ENCODE peak calls at places on chromosomes 1 and 21, in seven cellular contexts. One of them, this sample, is unnamed.

GRCh38 chr1:48644950-48645605 is 131.6 kb downstream of the BEND5 start:
- DNase-seq in HCT116: no peak
- DNase-seq in adrenal gland: no peak
- DNase-seq in esophagus muscularis mucosa: no peak
- DNase-seq in IMR-90: no peak
- DNase-seq in lower leg skin: no peak
- DNase-seq in breast epithelium: no peak
- DNase-seq in this sample: no peak

GRCh38 chr1:8671313-8671917 is 146.0 kb downstream of the RERE start:
- DNase-seq in adrenal gland: peak
- DNase-seq in breast epithelium: no peak
- DNase-seq in IMR-90: peak
- DNase-seq in lower leg skin: no peak
- DNase-seq in HCT116: peak
- DNase-seq in esophagus muscularis mucosa: no peak
- DNase-seq in this sample: no peak

GRCh38 chr1:209585672-209586071 is 2.2 kb downstream of the CAMK1G start:
- DNase-seq in breast epithelium: no peak
- DNase-seq in IMR-90: no peak
- DNase-seq in lower leg skin: no peak
- DNase-seq in adrenal gland: peak
- DNase-seq in esophagus muscularis mucosa: no peak
- DNase-seq in HCT116: no peak
- DNase-seq in this sample: no peak

GRCh38 chr1:168090395-168090794 is 46.3 kb downstream of the GPR161 start:
- DNase-seq in IMR-90: no peak
- DNase-seq in lower leg skin: peak
- DNase-seq in breast epithelium: no peak
- DNase-seq in esophagus muscularis mucosa: peak
- DNase-seq in HCT116: no peak
- DNase-seq in adrenal gland: no peak
- DNase-seq in this sample: no peak

GRCh38 chr21:17003221-17003620 is 509.6 kb upstream of the CXADR start:
- DNase-seq in esophagus muscularis mucosa: no peak
- DNase-seq in breast epithelium: no peak
- DNase-seq in lower leg skin: no peak
- DNase-seq in HCT116: no peak
- DNase-seq in adrenal gland: no peak
- DNase-seq in IMR-90: peak
- DNase-seq in this sample: no peak

GRCh38 chr1:205681364-205681763 is 1.1 kb upstream of the SLC45A3 start:
- DNase-seq in HCT116: no peak
- DNase-seq in breast epithelium: no peak
- DNase-seq in IMR-90: no peak
- DNase-seq in lower leg skin: no peak
- DNase-seq in esophagus muscularis mucosa: no peak
- DNase-seq in adrenal gland: no peak
- DNase-seq in this sample: no peak

GRCh38 chr1:182367928-182368327 is 23.7 kb downstream of the GLUL start:
- DNase-seq in breast epithelium: no peak
- DNase-seq in IMR-90: no peak
- DNase-seq in lower leg skin: no peak
- DNase-seq in esophagus muscularis mucosa: no peak
- DNase-seq in adrenal gland: no peak
- DNase-seq in HCT116: no peak
- DNase-seq in this sample: no peak

GRCh38 chr1:244054247-244054923 is 3.3 kb downstream of the ZBTB18 start:
- DNase-seq in adrenal gland: no peak
- DNase-seq in esophagus muscularis mucosa: no peak
- DNase-seq in breast epithelium: no peak
- DNase-seq in HCT116: no peak
- DNase-seq in lower leg skin: peak
- DNase-seq in IMR-90: no peak
- DNase-seq in this sample: no peak

GRCh38 chr1:61869691-61870109 is 127.4 kb downstream of the PATJ start:
- DNase-seq in IMR-90: no peak
- DNase-seq in lower leg skin: no peak
- DNase-seq in esophagus muscularis mucosa: no peak
- DNase-seq in adrenal gland: no peak
- DNase-seq in HCT116: no peak
- DNase-seq in breast epithelium: no peak
- DNase-seq in this sample: no peak

GRCh38 chr1:175968486-175969182 is 225.2 kb upstream of the TNR start:
- DNase-seq in adrenal gland: no peak
- DNase-seq in IMR-90: peak
- DNase-seq in HCT116: no peak
- DNase-seq in esophagus muscularis mucosa: no peak
- DNase-seq in breast epithelium: no peak
- DNase-seq in lower leg skin: no peak
- DNase-seq in this sample: no peak

GRCh38 chr1:53562256-53562982 is 103.2 kb downstream of the DMRTB1 start:
- DNase-seq in esophagus muscularis mucosa: no peak
- DNase-seq in IMR-90: peak
- DNase-seq in adrenal gland: no peak
- DNase-seq in breast epithelium: no peak
- DNase-seq in HCT116: no peak
- DNase-seq in lower leg skin: peak
- DNase-seq in this sample: no peak

GRCh38 chr1:190578015-190578414 is 100.4 kb upstream of the BRINP3 start:
- DNase-seq in breast epithelium: no peak
- DNase-seq in adrenal gland: no peak
- DNase-seq in HCT116: no peak
- DNase-seq in lower leg skin: no peak
- DNase-seq in IMR-90: no peak
- DNase-seq in esophagus muscularis mucosa: no peak
- DNase-seq in this sample: no peak

GRCh38 chr1:100387209-100387608 is 34.9 kb downstream of the CDC14A start:
- DNase-seq in esophagus muscularis mucosa: no peak
- DNase-seq in HCT116: no peak
- DNase-seq in adrenal gland: no peak
- DNase-seq in breast epithelium: no peak
- DNase-seq in lower leg skin: no peak
- DNase-seq in IMR-90: peak
- DNase-seq in this sample: no peak

GRCh38 chr1:196002906-196003305 is 605.3 kb downstream of the KCNT2 start:
- DNase-seq in adrenal gland: no peak
- DNase-seq in esophagus muscularis mucosa: no peak
- DNase-seq in lower leg skin: no peak
- DNase-seq in HCT116: no peak
- DNase-seq in breast epithelium: no peak
- DNase-seq in IMR-90: no peak
- DNase-seq in this sample: no peak

GRCh38 chr1:39623053-39623452 is 16.4 kb downstream of the HEYL start:
- DNase-seq in adrenal gland: no peak
- DNase-seq in lower leg skin: no peak
- DNase-seq in IMR-90: no peak
- DNase-seq in esophagus muscularis mucosa: no peak
- DNase-seq in HCT116: no peak
- DNase-seq in breast epithelium: no peak
- DNase-seq in this sample: no peak

GRCh38 chr1:25945756-25946155 is 39.5 kb upstream of the STMN1 start:
- DNase-seq in breast epithelium: no peak
- DNase-seq in HCT116: no peak
- DNase-seq in lower leg skin: no peak
- DNase-seq in esophagus muscularis mucosa: no peak
- DNase-seq in IMR-90: no peak
- DNase-seq in adrenal gland: no peak
- DNase-seq in this sample: no peak

GRCh38 chr21:44874240-44874496 is 678 bp upstream of the PTTG1IP start:
- DNase-seq in adrenal gland: no peak
- DNase-seq in breast epithelium: no peak
- DNase-seq in lower leg skin: no peak
- DNase-seq in HCT116: no peak
- DNase-seq in IMR-90: no peak
- DNase-seq in esophagus muscularis mucosa: no peak
- DNase-seq in this sample: no peak

GRCh38 chr1:235402457-235403200 is 35.4 kb downstream of the TBCE start:
- DNase-seq in IMR-90: no peak
- DNase-seq in esophagus muscularis mucosa: no peak
- DNase-seq in adrenal gland: no peak
- DNase-seq in lower leg skin: no peak
- DNase-seq in HCT116: no peak
- DNase-seq in breast epithelium: no peak
- DNase-seq in this sample: no peak

GRCh38 chr1:210626341-210626740 is 297.6 kb downstream of the HHAT start:
- DNase-seq in HCT116: no peak
- DNase-seq in breast epithelium: no peak
- DNase-seq in esophagus muscularis mucosa: no peak
- DNase-seq in IMR-90: no peak
- DNase-seq in adrenal gland: no peak
- DNase-seq in lower leg skin: no peak
- DNase-seq in this sample: no peak

GRCh38 chr1:211939876-211940468 is 95.4 kb downstream of the INTS7 start:
- DNase-seq in HCT116: no peak
- DNase-seq in lower leg skin: no peak
- DNase-seq in breast epithelium: no peak
- DNase-seq in adrenal gland: no peak
- DNase-seq in IMR-90: no peak
- DNase-seq in esophagus muscularis mucosa: no peak
- DNase-seq in this sample: no peak

GRCh38 chr1:108141604-108142003 is 58.5 kb downstream of the SLC25A24 start:
- DNase-seq in HCT116: no peak
- DNase-seq in IMR-90: peak
- DNase-seq in esophagus muscularis mucosa: no peak
- DNase-seq in breast epithelium: no peak
- DNase-seq in adrenal gland: no peak
- DNase-seq in lower leg skin: no peak
- DNase-seq in this sample: no peak

GRCh38 chr1:206012086-206012859 is 9.1 kb upstream of the RAB7B start:
- DNase-seq in IMR-90: no peak
- DNase-seq in lower leg skin: peak
- DNase-seq in HCT116: no peak
- DNase-seq in breast epithelium: no peak
- DNase-seq in adrenal gland: peak
- DNase-seq in esophagus muscularis mucosa: no peak
- DNase-seq in this sample: no peak

GRCh38 chr1:20400341-20401177 is 85.5 kb downstream of the CAMK2N1 start:
- DNase-seq in HCT116: no peak
- DNase-seq in adrenal gland: no peak
- DNase-seq in breast epithelium: peak
- DNase-seq in esophagus muscularis mucosa: no peak
- DNase-seq in lower leg skin: peak
- DNase-seq in IMR-90: no peak
- DNase-seq in this sample: no peak

GRCh38 chr1:95117207-95118018 is at the start of gene TLCD4:
- DNase-seq in HCT116: peak
- DNase-seq in IMR-90: peak
- DNase-seq in adrenal gland: peak
- DNase-seq in esophagus muscularis mucosa: no peak
- DNase-seq in lower leg skin: peak
- DNase-seq in breast epithelium: no peak
- DNase-seq in this sample: peak
- TF ChIP-seq POLR2A in HCT116: no peak
- TF ChIP-seq POLR2A in IMR-90: no peak
- TF ChIP-seq POLR2A in adrenal gland: peak
- TF ChIP-seq POLR2A in esophagus muscularis mucosa: peak
- TF ChIP-seq POLR2A in lower leg skin: no peak
- TF ChIP-seq POLR2A in breast epithelium: no peak
- TF ChIP-seq POLR2A in this sample: no peak

GRCh38 chr1:183901748-183902341 is 96.9 kb downstream of the RGL1 start:
- DNase-seq in adrenal gland: no peak
- DNase-seq in breast epithelium: no peak
- DNase-seq in HCT116: no peak
- DNase-seq in lower leg skin: no peak
- DNase-seq in esophagus muscularis mucosa: no peak
- DNase-seq in IMR-90: peak
- DNase-seq in this sample: no peak
- TF ChIP-seq POLR2A in adrenal gland: no peak
- TF ChIP-seq POLR2A in breast epithelium: no peak
- TF ChIP-seq POLR2A in HCT116: no peak
- TF ChIP-seq POLR2A in lower leg skin: no peak
- TF ChIP-seq POLR2A in esophagus muscularis mucosa: no peak
- TF ChIP-seq POLR2A in IMR-90: no peak
- TF ChIP-seq POLR2A in this sample: no peak

GRCh38 chr1:246166841-246167240 is 340.2 kb downstream of the SMYD3 start:
- DNase-seq in adrenal gland: no peak
- DNase-seq in HCT116: no peak
- DNase-seq in esophagus muscularis mucosa: no peak
- DNase-seq in breast epithelium: no peak
- DNase-seq in IMR-90: no peak
- DNase-seq in lower leg skin: no peak
- DNase-seq in this sample: no peak

GRCh38 chr1:246170574-246171261 is 336.4 kb downstream of the SMYD3 start:
- DNase-seq in HCT116: no peak
- DNase-seq in adrenal gland: no peak
- DNase-seq in esophagus muscularis mucosa: no peak
- DNase-seq in lower leg skin: no peak
- DNase-seq in breast epithelium: no peak
- DNase-seq in IMR-90: no peak
- DNase-seq in this sample: no peak

GRCh38 chr1:246169486-246169885 is 337.6 kb downstream of the SMYD3 start:
- DNase-seq in lower leg skin: no peak
- DNase-seq in breast epithelium: no peak
- DNase-seq in esophagus muscularis mucosa: no peak
- DNase-seq in HCT116: no peak
- DNase-seq in adrenal gland: no peak
- DNase-seq in IMR-90: no peak
- DNase-seq in this sample: no peak

GRCh38 chr1:246165826-246166709 is 341.0 kb downstream of the SMYD3 start:
- DNase-seq in breast epithelium: no peak
- DNase-seq in adrenal gland: no peak
- DNase-seq in esophagus muscularis mucosa: peak
- DNase-seq in lower leg skin: no peak
- DNase-seq in IMR-90: no peak
- DNase-seq in HCT116: no peak
- DNase-seq in this sample: no peak

GRCh38 chr1:246169019-246169418 is 338.1 kb downstream of the SMYD3 start:
- DNase-seq in HCT116: no peak
- DNase-seq in esophagus muscularis mucosa: no peak
- DNase-seq in breast epithelium: no peak
- DNase-seq in adrenal gland: no peak
- DNase-seq in lower leg skin: no peak
- DNase-seq in IMR-90: no peak
- DNase-seq in this sample: no peak
- TF ChIP-seq POLR2A in HCT116: no peak
- TF ChIP-seq POLR2A in esophagus muscularis mucosa: no peak
- TF ChIP-seq POLR2A in breast epithelium: no peak
- TF ChIP-seq POLR2A in adrenal gland: no peak
- TF ChIP-seq POLR2A in lower leg skin: no peak
- TF ChIP-seq POLR2A in IMR-90: no peak
- TF ChIP-seq POLR2A in this sample: no peak

DNA sequence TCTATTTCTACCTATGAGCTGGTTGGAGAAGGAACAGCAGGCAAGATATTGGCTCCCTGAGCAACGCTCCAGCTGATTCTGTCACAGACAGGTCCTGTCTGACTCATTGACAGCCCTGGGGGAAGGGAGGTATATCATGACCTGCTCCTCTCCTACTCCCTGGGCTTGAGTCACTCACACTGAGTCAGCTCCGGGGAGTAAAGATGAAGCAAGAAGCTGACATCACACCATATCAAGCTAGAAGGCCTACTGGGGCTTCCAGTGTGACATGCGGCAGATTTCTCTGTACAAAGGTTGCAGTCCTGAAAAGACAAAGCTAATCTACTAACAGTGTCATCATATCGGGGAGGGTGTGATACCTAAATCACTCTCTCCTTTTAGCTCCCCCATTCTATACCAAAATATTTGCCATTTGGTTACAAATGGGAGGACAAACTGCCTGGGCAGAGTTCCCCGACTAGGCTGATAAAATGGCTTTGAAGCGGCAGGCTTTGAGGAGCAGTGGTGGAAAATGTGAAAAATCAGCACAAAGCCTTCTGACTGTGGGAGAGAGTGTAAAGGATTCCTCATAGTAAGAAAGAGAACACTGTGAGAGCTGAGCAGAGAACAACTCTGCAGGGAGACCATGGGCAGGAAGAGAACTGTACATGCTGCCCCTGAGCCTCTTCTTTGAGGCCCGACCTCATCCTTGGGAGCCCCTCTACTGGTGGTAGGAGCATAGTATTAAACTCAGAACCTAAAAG is 15.5 kb downstream of the PI4KB start:
- DNase-seq in IMR-90: peak
- DNase-seq in lower leg skin: peak
- DNase-seq in adrenal gland: peak
- DNase-seq in HCT116: peak
- DNase-seq in breast epithelium: peak
- DNase-seq in esophagus muscularis mucosa: peak
- DNase-seq in this sample: peak
- TF ChIP-seq POLR2A in IMR-90: peak
- TF ChIP-seq POLR2A in lower leg skin: no peak
- TF ChIP-seq POLR2A in adrenal gland: peak
- TF ChIP-seq POLR2A in HCT116: no peak
- TF ChIP-seq POLR2A in breast epithelium: no peak
- TF ChIP-seq POLR2A in esophagus muscularis mucosa: no peak
- TF ChIP-seq POLR2A in this sample: no peak

This sample was measured in H54.